ENCODE peak calls at places on chromosome 20, in six cellular contexts. O is transverse colon, M is AG04450, R is caudate nucleus, W is Peyer's patch, U is aorta. V is an unnamed sample.

GRCh38 chr20:33709905-33710541 is 10.1 kb downstream of the PXMP4 start:
- DNase-seq in W (no peak), O (no peak), U (no peak), M (no peak), R (no peak), V (no peak)

GRCh38 chr20:57427239-57428127 is 36.3 kb downstream of the RBM38 start:
- DNase-seq in M (no peak), U (no peak), O (no peak), R (no peak), W (no peak), V (no peak)

GRCh38 chr20:61055642-61056041 is 196.4 kb upstream of the CDH4 start:
- DNase-seq in O (no peak), R (no peak), W (peak), M (no peak), U (no peak), V (no peak)

GRCh38 chr20:58461899-58462298 is 53.3 kb downstream of the APCDD1L start:
- DNase-seq in W (no peak), U (no peak), O (no peak), R (no peak), M (no peak), V (no peak)

GRCh38 chr20:57389695-57390603 is 1.2 kb upstream of the RBM38 start:
- DNase-seq in M (no peak), W (peak), O (peak), U (peak), R (no peak), V (no peak)

GRCh38 chr20:51600950-51601349 is 58.4 kb upstream of the NFATC2 start:
- DNase-seq in U (no peak), M (no peak), W (no peak), R (no peak), O (no peak), V (no peak)

GRCh38 chr20:57879437-57880115 is 169.8 kb upstream of the PMEPA1 start:
- DNase-seq in O (no peak), R (no peak), M (no peak), W (no peak), U (peak), V (no peak)

GRCh38 chr20:33789109-33789857 is 21.9 kb upstream of the CHMP4B start:
- DNase-seq in W (peak), M (peak), O (peak), U (no peak), R (no peak), V (no peak)

GRCh38 chr20:41734506-41734945 is 116.3 kb upstream of the CHD6 start:
- DNase-seq in O (peak), W (peak), R (no peak), M (no peak), U (no peak), V (peak)

GRCh38 chr20:24470782-24471582 is 1.6 kb downstream of the SYNDIG1 start:
- DNase-seq in W (no peak), R (no peak), O (no peak), U (no peak), M (no peak), V (no peak)

GRCh38 chr20:63347081-63347741 is 13.9 kb downstream of the CHRNA4 start:
- DNase-seq in R (no peak), O (no peak), U (no peak), M (no peak), W (no peak), V (no peak)

GRCh38 chr20:17587148-17587547 is 17.3 kb downstream of the DSTN start:
- DNase-seq in U (no peak), M (no peak), R (no peak), O (no peak), W (no peak), V (no peak)

GRCh38 chr20:32018269-32019155 is 8.3 kb downstream of the CCM2L start:
- DNase-seq in U (peak), M (no peak), O (peak), W (peak), R (no peak), V (peak)

GRCh38 chr20:19310541-19310940 is 98.1 kb downstream of the SLC24A3 start:
- DNase-seq in W (no peak), M (no peak), O (no peak), U (no peak), R (no peak), V (no peak)

GRCh38 chr20:31838646-31839292 is 6.6 kb downstream of the FOXS1 start:
- DNase-seq in O (no peak), R (no peak), M (no peak), U (no peak), W (no peak), V (no peak)

GRCh38 chr20:63033635-63034510 is 27.1 kb upstream of the BHLHE23 start:
- DNase-seq in U (peak), O (no peak), R (no peak), M (no peak), W (no peak), V (no peak)

GRCh38 chr20:62426678-62427077 is 661 bp downstream of the RBBP8NL start:
- DNase-seq in R (no peak), M (no peak), O (no peak), W (no peak), U (no peak), V (no peak)

GRCh38 chr20:24866742-24867141 is 82.3 kb upstream of the CST7 start:
- DNase-seq in M (no peak), W (no peak), O (no peak), R (no peak), U (no peak), V (no peak)

GRCh38 chr20:46352370-46352938 is 44.2 kb upstream of the CDH22 start:
- DNase-seq in W (no peak), U (no peak), O (no peak), M (no peak), R (no peak), V (no peak)

GRCh38 chr20:44662256-44662655 is 10.8 kb upstream of the ADA start:
- DNase-seq in R (no peak), O (no peak), U (no peak), W (no peak), M (no peak), V (no peak)

GRCh38 chr20:63642518-63643247 is 10.5 kb downstream of the STMN3 start:
- DNase-seq in O (peak), M (no peak), R (no peak), W (peak), U (no peak), V (no peak)

GRCh38 chr20:57693670-57694329 is 16.0 kb downstream of the PMEPA1 start:
- DNase-seq in M (no peak), W (no peak), U (no peak), O (no peak), R (no peak), V (no peak)

GRCh38 chr20:9348746-9349145 is 165.6 kb upstream of the LAMP5 start:
- DNase-seq in M (no peak), O (no peak), U (no peak), W (no peak), R (no peak), V (no peak)

GRCh38 chr20:13525225-13525940 is 113.3 kb downstream of the TASP1 start:
- DNase-seq in M (peak), U (no peak), W (no peak), R (no peak), O (no peak), V (no peak)

GRCh38 chr20:4809707-4810106 is 88.0 kb downstream of the PRND start:
- DNase-seq in W (peak), O (peak), M (no peak), U (no peak), R (no peak), V (no peak)

GRCh38 chr20:53846640-53847039 is 223.8 kb downstream of the BCAS1 start:
- DNase-seq in M (no peak), U (no peak), O (no peak), R (no peak), W (no peak), V (no peak)

GRCh38 chr20:11195169-11195568 is 521.4 kb upstream of the JAG1 start:
- DNase-seq in W (no peak), M (no peak), U (no peak), R (no peak), O (peak), V (no peak)

GRCh38 chr20:39282619-39283092 is 320.5 kb downstream of the DHX35 start:
- DNase-seq in W (no peak), O (peak), M (no peak), R (no peak), U (no peak), V (no peak)

GRCh38 chr20:45629496-45630100 is at the start of gene WFDC10A:
- DNase-seq in O (peak), U (no peak), M (no peak), W (peak), R (no peak), V (no peak)

GRCh38 chr20:2169456-2170088 is 67.9 kb downstream of the STK35 start:
- DNase-seq in R (no peak), O (no peak), U (no peak), M (no peak), W (no peak), V (no peak)

GRCh38 chr20:57660510-57661199 is 40.4 kb upstream of the ZBP1 start:
- DNase-seq in R (no peak), W (peak), U (peak), O (peak), M (no peak), V (no peak)

GRCh38 chr20:2249935-2250334 is 45.9 kb upstream of the TGM3 start:
- DNase-seq in O (no peak), W (no peak), M (no peak), U (no peak), R (no peak), V (no peak)

GRCh38 chr20:58498445-58499068 is 16.6 kb downstream of the APCDD1L start:
- DNase-seq in O (no peak), R (no peak), M (no peak), W (peak), U (no peak), V (no peak)

GRCh38 chr20:10523438-10523837 is 88.3 kb downstream of the SLX4IP start:
- DNase-seq in U (no peak), O (no peak), M (no peak), W (no peak), R (peak), V (no peak)

GRCh38 chr20:13029687-13030510 is 21.1 kb downstream of the SPTLC3 start:
- DNase-seq in R (no peak), O (peak), M (peak), U (peak), W (peak), V (no peak)

GRCh38 chr20:25197173-25197869 is 1.8 kb downstream of the ENTPD6 start:
- DNase-seq in M (no peak), U (no peak), O (peak), W (no peak), R (no peak), V (no peak)

GRCh38 chr20:57397004-57397692 is 6.0 kb downstream of the RBM38 start:
- DNase-seq in M (no peak), U (peak), R (no peak), O (no peak), W (no peak), V (no peak)

GRCh38 chr20:60236613-60237012 is 278.4 kb downstream of the CDH26 start:
- DNase-seq in W (no peak), U (no peak), R (no peak), O (no peak), M (peak), V (no peak)

GRCh38 chr20:50415516-50416268 is 94.5 kb upstream of the PTPN1 start:
- DNase-seq in R (peak), U (peak), M (no peak), W (peak), O (peak), V (no peak)
- H3K27ac ChIP-seq in R (peak), U (peak), M (peak), W (peak), O (peak), V (no peak)

DNA sequence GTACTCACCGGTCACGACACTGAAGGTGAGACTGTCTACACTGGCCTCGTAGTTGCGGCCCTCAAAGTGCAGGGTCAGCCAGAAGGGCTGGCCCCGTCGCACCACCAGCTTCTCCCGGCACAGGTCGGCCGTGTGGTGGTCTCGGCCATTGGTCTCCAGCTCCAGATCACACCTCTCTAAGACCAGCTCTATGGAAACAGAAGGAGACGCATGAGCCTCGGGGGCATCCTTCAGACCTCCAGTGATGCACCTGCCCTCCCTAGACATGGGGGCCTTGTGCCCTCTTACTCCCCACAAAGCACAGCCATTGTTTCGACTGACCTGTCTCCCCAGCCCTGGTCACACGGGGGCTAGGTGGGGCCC is 3.7 kb downstream of the TGM2 start:
- DNase-seq in U (peak), W (no peak), R (no peak), M (no peak), O (no peak), V (no peak)
- H3K27ac ChIP-seq in U (no peak), W (no peak), R (no peak), M (no peak), O (no peak), V (no peak)

GRCh38 chr20:49750611-49751396 is 37.1 kb upstream of the B4GALT5 start:
- DNase-seq in O (peak), R (no peak), U (no peak), W (peak), M (no peak), V (no peak)

GRCh38 chr20:49752504-49752903 is 38.8 kb upstream of the B4GALT5 start:
- DNase-seq in M (no peak), R (no peak), U (no peak), O (no peak), W (no peak), V (no peak)

GRCh38 chr20:49748525-49748838 is 34.8 kb upstream of the B4GALT5 start:
- DNase-seq in W (no peak), U (no peak), R (no peak), M (no peak), O (no peak), V (no peak)

GRCh38 chr20:49751397-49751735 is 37.7 kb upstream of the B4GALT5 start:
- DNase-seq in U (no peak), O (no peak), M (no peak), W (no peak), R (no peak), V (no peak)

GRCh38 chr20:49747707-49748524 is 34.2 kb upstream of the B4GALT5 start:
- DNase-seq in R (peak), U (peak), W (peak), O (peak), M (no peak), V (no peak)
- H3K27ac ChIP-seq in R (peak), U (peak), W (peak), O (peak), M (peak), V (no peak)

DNA sequence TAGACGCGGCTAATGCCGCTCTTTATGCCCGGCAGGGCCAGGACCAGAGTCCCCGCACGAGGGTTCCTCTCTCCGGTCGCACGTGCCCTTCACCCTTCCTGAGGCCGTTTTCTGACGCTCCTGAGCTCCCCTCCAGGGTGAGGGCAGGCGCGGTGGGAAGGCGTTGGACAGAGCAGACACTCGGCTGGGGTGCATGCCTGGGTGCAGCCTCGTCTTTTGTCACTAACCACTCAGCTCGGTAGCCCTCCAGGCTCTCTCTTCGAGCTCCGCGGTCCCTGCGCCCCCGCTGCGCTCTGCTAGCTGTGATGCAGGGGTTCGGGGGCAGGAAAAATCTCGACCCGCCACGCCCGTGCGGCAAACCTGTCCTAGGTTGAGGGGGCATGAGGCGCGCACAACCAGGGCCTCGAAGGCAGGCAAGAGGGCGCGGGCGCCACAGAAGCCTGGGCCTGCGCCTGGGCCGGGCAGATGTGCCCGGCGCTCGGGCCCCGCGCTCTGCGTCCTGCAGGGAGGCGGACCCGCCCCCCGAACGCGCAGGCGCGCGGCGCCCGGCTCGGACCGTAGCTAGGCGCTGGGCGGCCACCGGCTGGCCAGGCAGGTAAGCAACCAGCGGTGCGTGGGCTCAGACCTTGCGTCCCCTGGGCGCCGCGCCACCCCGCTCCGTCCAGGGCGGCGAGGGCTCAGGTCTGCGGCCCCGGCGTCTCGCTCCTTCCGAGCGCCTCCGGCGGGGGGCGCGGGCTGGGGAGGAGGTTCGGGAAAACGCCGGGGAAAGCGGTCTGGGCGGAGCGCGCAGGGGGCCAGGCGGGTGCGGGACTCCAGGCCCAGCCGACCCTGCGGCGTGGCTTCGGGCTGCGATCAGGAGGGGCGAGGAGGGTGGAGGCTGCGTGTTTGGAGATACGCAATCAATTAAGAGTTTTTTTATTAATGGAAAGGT is at the start of gene L3MBTL1:
- DNase-seq in O (peak), R (no peak), M (no peak), U (peak), W (peak), V (no peak)
- H3K27ac ChIP-seq in O (no peak), R (no peak), M (no peak), U (no peak), W (no peak), V (no peak)

DNA sequence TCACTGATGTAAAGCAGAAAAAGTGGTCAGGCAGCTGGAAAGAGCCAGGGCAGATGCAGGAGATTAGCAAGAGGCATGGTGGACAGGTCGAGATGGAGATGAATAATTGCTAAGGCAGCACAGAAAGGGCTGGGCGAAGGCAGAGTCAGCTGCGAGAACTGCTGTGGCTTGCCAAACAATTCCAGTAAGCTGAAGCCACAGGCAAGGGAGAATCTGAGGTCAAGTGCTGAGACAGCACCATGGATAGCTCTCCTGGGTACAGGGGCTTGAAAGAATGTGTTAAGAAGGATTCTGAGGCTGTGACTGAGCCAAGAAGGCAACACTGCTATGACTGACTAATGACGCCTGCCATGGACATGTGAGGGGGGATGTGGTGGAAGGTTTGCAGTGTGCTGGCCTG is 220.8 kb upstream of the FOXA2 start:
- DNase-seq in U (no peak), W (no peak), R (no peak), M (peak), O (no peak), V (no peak)
- H3K27ac ChIP-seq in U (no peak), W (no peak), R (no peak), M (no peak), O (no peak), V (no peak)

GRCh38 chr20:3752386-3752759 is 15.2 kb downstream of the ADISSP start:
- DNase-seq in U (no peak), M (no peak), O (no peak), R (no peak), W (no peak), V (no peak)
- H3K27ac ChIP-seq in U (no peak), M (no peak), O (no peak), R (peak), W (no peak), V (no peak)

GRCh38 chr20:47379433-47380150 is 23.1 kb upstream of the ZMYND8 start:
- DNase-seq in W (no peak), O (no peak), M (peak), R (peak), U (no peak), V (no peak)
- H3K27ac ChIP-seq in W (no peak), O (no peak), M (peak), R (no peak), U (no peak), V (no peak)

GRCh38 chr20:52630138-52630537 is 342.0 kb upstream of the TSHZ2 start:
- DNase-seq in R (no peak), U (no peak), O (no peak), W (no peak), M (no peak), V (no peak)
- H3K27ac ChIP-seq in R (no peak), U (no peak), O (no peak), W (no peak), M (no peak), V (no peak)